ENCODE peak calls at places on chromosomes 3 and 15, in nine cellular contexts. G, X, P, H, E, W, O, A and J are unnamed samples.
A peak's percentile ranks its signal among the peaks of the same experiment; 100 is the strongest.

GRCh38 chr3:151630938-151631417 is 102.7 kb upstream of the AADACL2 start:
- DNase-seq in G (no peak), X (peak; percentile 83), P (no peak), H (no peak), E (no peak), W (no peak), O (no peak), A (no peak), J (peak; percentile 26)

GRCh38 chr15:80866936-80867335 is 87.8 kb downstream of the CEMIP start:
- DNase-seq in G (no peak), X (no peak), P (peak; percentile 67), H (no peak), E (no peak), W (no peak), O (no peak), A (no peak), J (no peak)

GRCh38 chr3:39188271-39189149 is 3.9 kb downstream of the XIRP1 start:
- DNase-seq in G (no peak), X (no peak), P (peak; percentile 20), H (no peak), E (no peak), W (no peak), O (no peak), A (no peak), J (no peak)

GRCh38 chr15:62803856-62804400 is 238.6 kb upstream of the TPM1 start:
- DNase-seq in G (no peak), X (no peak), P (no peak), H (no peak), E (no peak), W (no peak), O (no peak), A (no peak), J (no peak)

GRCh38 chr15:82044373-82045178 is 1.2 kb downstream of the MEX3B start:
- DNase-seq in G (peak; percentile 82), X (peak; percentile 84), P (peak; percentile 84), H (no peak), E (no peak), W (peak; percentile 31), O (peak; percentile 72), A (no peak), J (peak; percentile 52)

GRCh38 chr3:143998266-143998665 is 26.6 kb downstream of the DIPK2A start:
- DNase-seq in G (no peak), X (peak; percentile 92), P (no peak), H (no peak), E (no peak), W (no peak), O (no peak), A (no peak), J (no peak)

GRCh38 chr3:196793224-196793623 is 53.6 kb downstream of the PAK2 start:
- DNase-seq in G (peak; percentile 25), X (peak; percentile 99), P (peak; percentile 34), H (no peak), E (no peak), W (no peak), O (no peak), A (no peak), J (no peak)

GRCh38 chr15:23422099-23422945 is 24.7 kb downstream of the GOLGA6L2 start:
- DNase-seq in G (no peak), X (peak; percentile 4), P (no peak), H (peak; percentile 15), E (no peak), W (no peak), O (no peak), A (no peak), J (no peak)

GRCh38 chr15:67103869-67104268 is 38.5 kb downstream of the SMAD3 start:
- DNase-seq in G (no peak), X (no peak), P (no peak), H (no peak), E (no peak), W (peak; percentile 34), O (no peak), A (no peak), J (no peak)

GRCh38 chr3:17846466-17846865 is 104.0 kb upstream of the TBC1D5 start:
- DNase-seq in G (no peak), X (peak; percentile 25), P (no peak), H (no peak), E (no peak), W (no peak), O (no peak), A (no peak), J (no peak)

GRCh38 chr3:141743305-141743704 is 5.2 kb downstream of the RNF7 start:
- DNase-seq in G (no peak), X (no peak), P (no peak), H (no peak), E (no peak), W (no peak), O (no peak), A (no peak), J (no peak)

GRCh38 chr15:41957021-41957897 is 15.1 kb downstream of the EHD4 start:
- DNase-seq in G (no peak), X (no peak), P (no peak), H (no peak), E (peak; percentile 60), W (no peak), O (peak; percentile 21), A (no peak), J (no peak)

GRCh38 chr3:139106013-139106932 is 61.6 kb upstream of the PRR23C start:
- DNase-seq in G (no peak), X (no peak), P (peak; percentile 11), H (no peak), E (no peak), W (no peak), O (no peak), A (no peak), J (no peak)

GRCh38 chr15:83206387-83206970 is 1.1 kb downstream of the HDGFL3 start:
- DNase-seq in G (no peak), X (peak; percentile 29), P (peak; percentile 34), H (no peak), E (no peak), W (no peak), O (no peak), A (no peak), J (peak; percentile 42)

GRCh38 chr15:71596672-71597071 is 213.7 kb upstream of the NR2E3 start:
- DNase-seq in G (no peak), X (peak; percentile 56), P (no peak), H (peak; percentile 57), E (no peak), W (no peak), O (no peak), A (peak; percentile 81), J (no peak)

GRCh38 chr3:115436767-115437301 is 186.5 kb upstream of the GAP43 start:
- DNase-seq in G (no peak), X (peak; percentile 97), P (peak; percentile 35), H (no peak), E (no peak), W (no peak), O (peak; percentile 51), A (no peak), J (peak; percentile 13)

GRCh38 chr15:61337541-61337940 is 108.4 kb upstream of the RORA start:
- DNase-seq in G (no peak), X (no peak), P (no peak), H (no peak), E (no peak), W (no peak), O (no peak), A (no peak), J (no peak)

GRCh38 chr3:16536996-16537395 is 23.5 kb upstream of the RFTN1 start:
- DNase-seq in G (no peak), X (no peak), P (no peak), H (no peak), E (peak; percentile 62), W (no peak), O (no peak), A (no peak), J (no peak)

GRCh38 chr3:42713747-42714146 is 11.1 kb upstream of the HHATL start:
- DNase-seq in G (no peak), X (no peak), P (no peak), H (no peak), E (no peak), W (no peak), O (peak; percentile 16), A (peak; percentile 7), J (no peak)

GRCh38 chr3:182366746-182367145 is 426.6 kb upstream of the ATP11B start:
- DNase-seq in G (no peak), X (no peak), P (no peak), H (no peak), E (no peak), W (no peak), O (no peak), A (no peak), J (no peak)
- H3K4me1 ChIP-seq in G (peaks cover 5% of the 10 kb centered on the region), X (no peaks in the 10 kb centered on the region), P (no peaks in the 10 kb centered on the region), H (no peaks in the 10 kb centered on the region), E (no peaks in the 10 kb centered on the region), W (no peaks in the 10 kb centered on the region), O (peaks cover 31% of the 10 kb centered on the region), A (no peaks in the 10 kb centered on the region), J (no peaks in the 10 kb centered on the region)

DNA sequence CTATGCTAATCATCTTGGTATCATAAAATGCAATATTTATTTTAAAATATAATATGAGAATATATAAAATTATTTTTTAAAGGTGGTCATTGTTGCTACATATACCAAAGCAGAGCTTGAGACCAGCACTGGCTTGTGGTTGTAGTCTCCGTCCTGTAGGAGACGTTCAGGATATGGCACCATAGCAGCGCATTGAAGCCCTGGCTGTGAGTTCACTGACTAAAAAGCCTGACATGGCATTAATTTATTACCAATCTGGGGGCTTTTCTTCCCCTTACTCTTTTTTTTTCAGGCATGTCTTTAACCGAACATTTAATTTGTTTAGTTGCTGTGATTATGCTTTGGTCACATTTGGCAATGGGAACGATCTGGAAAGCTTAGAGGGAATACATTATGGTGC is 108.6 kb downstream of the ZIC4 start:
- DNase-seq in G (no peak), X (peak; percentile 5), P (no peak), H (no peak), E (no peak), W (no peak), O (no peak), A (no peak), J (peak; percentile 77)
- H3K27ac ChIP-seq in G (no peak overlapping the region), X (peak overlapping the region; percentile 66), P (no peak overlapping the region), H (no peak overlapping the region), E (no peak overlapping the region), W (no peak overlapping the region), O (peak overlapping the region; percentile 63), A (no peak overlapping the region), J (peak overlapping the region; percentile 75)

DNA sequence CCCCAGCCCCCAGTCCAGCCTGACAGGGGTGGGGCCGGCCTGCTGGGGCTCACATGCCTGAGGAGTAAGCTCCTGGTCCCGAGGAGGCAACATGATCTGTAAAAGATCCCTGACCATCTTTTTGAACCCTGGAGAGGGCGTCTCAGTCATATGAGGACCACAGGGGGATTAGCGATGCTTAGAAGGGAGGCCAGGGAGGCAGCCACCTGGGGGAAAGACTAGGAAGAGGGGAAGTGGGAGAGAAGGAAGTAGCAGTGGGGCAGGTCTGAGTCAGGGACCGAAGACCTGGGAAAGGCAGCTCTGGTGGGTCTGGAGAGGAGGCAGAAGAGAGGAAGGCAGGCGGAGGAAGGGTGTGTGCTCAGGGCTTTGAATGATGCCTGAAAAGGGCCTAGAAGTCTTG is 18.9 kb downstream of the PIF1 start:
- DNase-seq in G (no peak), X (no peak), P (no peak), H (no peak), E (no peak), W (no peak), O (no peak), A (no peak), J (no peak)
- H3K4me1 ChIP-seq in G (peaks cover 10% of the 10 kb centered on the region), X (no peaks in the 10 kb centered on the region), P (peaks cover 8% of the 10 kb centered on the region), H (no peaks in the 10 kb centered on the region), E (peaks cover 5% of the 10 kb centered on the region), W (peaks cover 5% of the 10 kb centered on the region), O (peaks cover 4% of the 10 kb centered on the region), A (no peaks in the 10 kb centered on the region), J (peaks cover 4% of the 10 kb centered on the region)

DNA sequence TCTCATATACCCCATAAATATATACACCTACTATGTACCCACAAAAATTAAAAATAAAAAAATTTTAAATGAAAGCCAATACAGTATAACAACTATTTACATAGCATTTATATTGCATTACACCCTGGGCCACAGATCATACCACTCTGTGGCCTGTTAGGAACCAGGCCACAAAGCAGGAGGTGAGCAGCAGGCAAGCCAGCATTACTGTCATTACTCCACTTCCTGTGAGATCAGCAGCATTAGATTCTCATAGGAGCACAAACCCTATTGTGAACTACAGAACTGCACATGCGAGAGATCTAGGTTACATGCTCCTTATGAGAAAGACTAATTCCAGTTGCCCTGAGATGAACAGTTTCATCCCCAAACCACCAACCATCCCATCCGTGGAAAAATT is 17.4 kb downstream of the FILIP1L start:
- DNase-seq in G (no peak), X (no peak), P (no peak), H (no peak), E (no peak), W (no peak), O (no peak), A (no peak), J (no peak)
- H3K27ac ChIP-seq in G (no peak overlapping the region), X (no peak overlapping the region), P (no peak overlapping the region), H (no peak overlapping the region), E (no peak overlapping the region), W (no peak overlapping the region), O (no peak overlapping the region), A (no peak overlapping the region), J (no peak overlapping the region)